ENCODE peak calls at places on chromosomes 3 and 15, in nine cellular contexts. One of them, this sample, is unnamed.

GRCh38 chr3:102229062-102229655 is 205.7 kb upstream of the ZPLD1 start:
- DNase-seq in activated CD4-positive, alpha-beta memory T cell treated with anti-CD3 and anti-CD28 coated beads, Interleukin-2, amount 10 ng/mL, durations not matched to agents 7 days and 5 days: peak
- DNase-seq in GM20000: peak
- DNase-seq in mesendoderm: peak
- DNase-seq in thyroid gland: peak
- DNase-seq in endothelial cell: peak
- DNase-seq in stimulated activated CD4-positive, alpha-beta T cell treated with anti-CD3 and anti-CD28 coated beads, Interleukin-1b, Interleukin-23, amount 100 ng/mL, for 4 hours: peak
- DNase-seq in iris pigment epithelial cell: peak
- DNase-seq in NK-92 treated with Interleukin-12 subunit alpha and Interleukin-12 subunit beta, amount 100 ng/mL, for 24 hours: peak
- DNase-seq in this sample: peak

GRCh38 chr3:187295635-187296034 is 4.1 kb upstream of the MASP1 start:
- DNase-seq in mesendoderm: peak
- DNase-seq in endothelial cell: no peak
- DNase-seq in activated CD4-positive, alpha-beta memory T cell treated with anti-CD3 and anti-CD28 coated beads, Interleukin-2, amount 10 ng/mL, durations not matched to agents 7 days and 5 days: no peak
- DNase-seq in GM20000: no peak
- DNase-seq in thyroid gland: no peak
- DNase-seq in NK-92 treated with Interleukin-12 subunit alpha and Interleukin-12 subunit beta, amount 100 ng/mL, for 24 hours: no peak
- DNase-seq in stimulated activated CD4-positive, alpha-beta T cell treated with anti-CD3 and anti-CD28 coated beads, Interleukin-1b, Interleukin-23, amount 100 ng/mL, for 4 hours: no peak
- DNase-seq in iris pigment epithelial cell: no peak
- DNase-seq in this sample: no peak

GRCh38 chr15:72961326-72961725 is 90.9 kb upstream of the NEO1 start:
- DNase-seq in GM20000: no peak
- DNase-seq in mesendoderm: no peak
- DNase-seq in endothelial cell: no peak
- DNase-seq in stimulated activated CD4-positive, alpha-beta T cell treated with anti-CD3 and anti-CD28 coated beads, Interleukin-1b, Interleukin-23, amount 100 ng/mL, for 4 hours: no peak
- DNase-seq in thyroid gland: no peak
- DNase-seq in activated CD4-positive, alpha-beta memory T cell treated with anti-CD3 and anti-CD28 coated beads, Interleukin-2, amount 10 ng/mL, durations not matched to agents 7 days and 5 days: no peak
- DNase-seq in NK-92 treated with Interleukin-12 subunit alpha and Interleukin-12 subunit beta, amount 100 ng/mL, for 24 hours: no peak
- DNase-seq in iris pigment epithelial cell: no peak
- DNase-seq in this sample: no peak

GRCh38 chr3:123641084-123641462 is 56.2 kb upstream of the HACD2 start:
- DNase-seq in endothelial cell: no peak
- DNase-seq in thyroid gland: no peak
- DNase-seq in iris pigment epithelial cell: no peak
- DNase-seq in stimulated activated CD4-positive, alpha-beta T cell treated with anti-CD3 and anti-CD28 coated beads, Interleukin-1b, Interleukin-23, amount 100 ng/mL, for 4 hours: no peak
- DNase-seq in activated CD4-positive, alpha-beta memory T cell treated with anti-CD3 and anti-CD28 coated beads, Interleukin-2, amount 10 ng/mL, durations not matched to agents 7 days and 5 days: no peak
- DNase-seq in mesendoderm: no peak
- DNase-seq in GM20000: no peak
- DNase-seq in NK-92 treated with Interleukin-12 subunit alpha and Interleukin-12 subunit beta, amount 100 ng/mL, for 24 hours: no peak
- DNase-seq in this sample: no peak

GRCh38 chr15:96351801-96352593 is 21.5 kb downstream of the NR2F2 start:
- DNase-seq in mesendoderm: no peak
- DNase-seq in iris pigment epithelial cell: no peak
- DNase-seq in NK-92 treated with Interleukin-12 subunit alpha and Interleukin-12 subunit beta, amount 100 ng/mL, for 24 hours: no peak
- DNase-seq in GM20000: no peak
- DNase-seq in activated CD4-positive, alpha-beta memory T cell treated with anti-CD3 and anti-CD28 coated beads, Interleukin-2, amount 10 ng/mL, durations not matched to agents 7 days and 5 days: no peak
- DNase-seq in stimulated activated CD4-positive, alpha-beta T cell treated with anti-CD3 and anti-CD28 coated beads, Interleukin-1b, Interleukin-23, amount 100 ng/mL, for 4 hours: no peak
- DNase-seq in endothelial cell: no peak
- DNase-seq in thyroid gland: no peak
- DNase-seq in this sample: no peak

GRCh38 chr3:119388577-119388976 is 74.8 kb downstream of the TMEM39A start:
- DNase-seq in stimulated activated CD4-positive, alpha-beta T cell treated with anti-CD3 and anti-CD28 coated beads, Interleukin-1b, Interleukin-23, amount 100 ng/mL, for 4 hours: no peak
- DNase-seq in thyroid gland: peak
- DNase-seq in activated CD4-positive, alpha-beta memory T cell treated with anti-CD3 and anti-CD28 coated beads, Interleukin-2, amount 10 ng/mL, durations not matched to agents 7 days and 5 days: no peak
- DNase-seq in endothelial cell: no peak
- DNase-seq in mesendoderm: peak
- DNase-seq in iris pigment epithelial cell: peak
- DNase-seq in NK-92 treated with Interleukin-12 subunit alpha and Interleukin-12 subunit beta, amount 100 ng/mL, for 24 hours: no peak
- DNase-seq in GM20000: no peak
- DNase-seq in this sample: peak

GRCh38 chr15:74889390-74889881 is 406 bp upstream of the MPI start:
- DNase-seq in mesendoderm: peak
- DNase-seq in GM20000: no peak
- DNase-seq in NK-92 treated with Interleukin-12 subunit alpha and Interleukin-12 subunit beta, amount 100 ng/mL, for 24 hours: no peak
- DNase-seq in endothelial cell: peak
- DNase-seq in stimulated activated CD4-positive, alpha-beta T cell treated with anti-CD3 and anti-CD28 coated beads, Interleukin-1b, Interleukin-23, amount 100 ng/mL, for 4 hours: no peak
- DNase-seq in iris pigment epithelial cell: peak
- DNase-seq in activated CD4-positive, alpha-beta memory T cell treated with anti-CD3 and anti-CD28 coated beads, Interleukin-2, amount 10 ng/mL, durations not matched to agents 7 days and 5 days: peak
- DNase-seq in thyroid gland: no peak
- DNase-seq in this sample: peak

GRCh38 chr3:115768661-115769060 is 145.4 kb downstream of the GAP43 start:
- DNase-seq in NK-92 treated with Interleukin-12 subunit alpha and Interleukin-12 subunit beta, amount 100 ng/mL, for 24 hours: no peak
- DNase-seq in thyroid gland: no peak
- DNase-seq in mesendoderm: no peak
- DNase-seq in stimulated activated CD4-positive, alpha-beta T cell treated with anti-CD3 and anti-CD28 coated beads, Interleukin-1b, Interleukin-23, amount 100 ng/mL, for 4 hours: no peak
- DNase-seq in endothelial cell: no peak
- DNase-seq in activated CD4-positive, alpha-beta memory T cell treated with anti-CD3 and anti-CD28 coated beads, Interleukin-2, amount 10 ng/mL, durations not matched to agents 7 days and 5 days: no peak
- DNase-seq in iris pigment epithelial cell: no peak
- DNase-seq in GM20000: no peak
- DNase-seq in this sample: no peak

GRCh38 chr15:44250566-44250965 is 38.0 kb upstream of the GOLM2 start:
- DNase-seq in activated CD4-positive, alpha-beta memory T cell treated with anti-CD3 and anti-CD28 coated beads, Interleukin-2, amount 10 ng/mL, durations not matched to agents 7 days and 5 days: no peak
- DNase-seq in endothelial cell: no peak
- DNase-seq in mesendoderm: peak
- DNase-seq in iris pigment epithelial cell: no peak
- DNase-seq in thyroid gland: no peak
- DNase-seq in NK-92 treated with Interleukin-12 subunit alpha and Interleukin-12 subunit beta, amount 100 ng/mL, for 24 hours: no peak
- DNase-seq in stimulated activated CD4-positive, alpha-beta T cell treated with anti-CD3 and anti-CD28 coated beads, Interleukin-1b, Interleukin-23, amount 100 ng/mL, for 4 hours: no peak
- DNase-seq in GM20000: no peak
- DNase-seq in this sample: no peak

GRCh38 chr15:61198722-61199121 is 30.4 kb downstream of the RORA start:
- DNase-seq in mesendoderm: peak
- DNase-seq in NK-92 treated with Interleukin-12 subunit alpha and Interleukin-12 subunit beta, amount 100 ng/mL, for 24 hours: no peak
- DNase-seq in stimulated activated CD4-positive, alpha-beta T cell treated with anti-CD3 and anti-CD28 coated beads, Interleukin-1b, Interleukin-23, amount 100 ng/mL, for 4 hours: no peak
- DNase-seq in GM20000: no peak
- DNase-seq in activated CD4-positive, alpha-beta memory T cell treated with anti-CD3 and anti-CD28 coated beads, Interleukin-2, amount 10 ng/mL, durations not matched to agents 7 days and 5 days: no peak
- DNase-seq in iris pigment epithelial cell: no peak
- DNase-seq in endothelial cell: no peak
- DNase-seq in thyroid gland: no peak
- DNase-seq in this sample: no peak

GRCh38 chr15:73996939-73997338 is 2.4 kb downstream of the PML start:
- DNase-seq in NK-92 treated with Interleukin-12 subunit alpha and Interleukin-12 subunit beta, amount 100 ng/mL, for 24 hours: peak
- DNase-seq in mesendoderm: no peak
- DNase-seq in stimulated activated CD4-positive, alpha-beta T cell treated with anti-CD3 and anti-CD28 coated beads, Interleukin-1b, Interleukin-23, amount 100 ng/mL, for 4 hours: no peak
- DNase-seq in GM20000: peak
- DNase-seq in activated CD4-positive, alpha-beta memory T cell treated with anti-CD3 and anti-CD28 coated beads, Interleukin-2, amount 10 ng/mL, durations not matched to agents 7 days and 5 days: peak
- DNase-seq in thyroid gland: no peak
- DNase-seq in endothelial cell: peak
- DNase-seq in iris pigment epithelial cell: peak
- DNase-seq in this sample: no peak

GRCh38 chr3:117820900-117821299 is 1111.3 kb downstream of the TUSC7 start:
- DNase-seq in endothelial cell: no peak
- DNase-seq in NK-92 treated with Interleukin-12 subunit alpha and Interleukin-12 subunit beta, amount 100 ng/mL, for 24 hours: no peak
- DNase-seq in activated CD4-positive, alpha-beta memory T cell treated with anti-CD3 and anti-CD28 coated beads, Interleukin-2, amount 10 ng/mL, durations not matched to agents 7 days and 5 days: no peak
- DNase-seq in thyroid gland: no peak
- DNase-seq in GM20000: no peak
- DNase-seq in iris pigment epithelial cell: peak
- DNase-seq in mesendoderm: peak
- DNase-seq in stimulated activated CD4-positive, alpha-beta T cell treated with anti-CD3 and anti-CD28 coated beads, Interleukin-1b, Interleukin-23, amount 100 ng/mL, for 4 hours: no peak
- DNase-seq in this sample: peak

GRCh38 chr15:50077655-50078054 is 41.4 kb downstream of the ATP8B4 start:
- DNase-seq in stimulated activated CD4-positive, alpha-beta T cell treated with anti-CD3 and anti-CD28 coated beads, Interleukin-1b, Interleukin-23, amount 100 ng/mL, for 4 hours: no peak
- DNase-seq in mesendoderm: no peak
- DNase-seq in iris pigment epithelial cell: no peak
- DNase-seq in GM20000: no peak
- DNase-seq in NK-92 treated with Interleukin-12 subunit alpha and Interleukin-12 subunit beta, amount 100 ng/mL, for 24 hours: no peak
- DNase-seq in thyroid gland: no peak
- DNase-seq in endothelial cell: no peak
- DNase-seq in activated CD4-positive, alpha-beta memory T cell treated with anti-CD3 and anti-CD28 coated beads, Interleukin-2, amount 10 ng/mL, durations not matched to agents 7 days and 5 days: no peak
- DNase-seq in this sample: no peak

GRCh38 chr3:172040976-172041963 is 1.9 kb downstream of the FNDC3B start:
- DNase-seq in GM20000: no peak
- DNase-seq in endothelial cell: no peak
- DNase-seq in stimulated activated CD4-positive, alpha-beta T cell treated with anti-CD3 and anti-CD28 coated beads, Interleukin-1b, Interleukin-23, amount 100 ng/mL, for 4 hours: no peak
- DNase-seq in activated CD4-positive, alpha-beta memory T cell treated with anti-CD3 and anti-CD28 coated beads, Interleukin-2, amount 10 ng/mL, durations not matched to agents 7 days and 5 days: no peak
- DNase-seq in thyroid gland: peak
- DNase-seq in mesendoderm: peak
- DNase-seq in iris pigment epithelial cell: no peak
- DNase-seq in NK-92 treated with Interleukin-12 subunit alpha and Interleukin-12 subunit beta, amount 100 ng/mL, for 24 hours: no peak
- DNase-seq in this sample: peak

GRCh38 chr3:101744811-101745210 is 20.4 kb downstream of the CEP97 start:
- DNase-seq in iris pigment epithelial cell: no peak
- DNase-seq in stimulated activated CD4-positive, alpha-beta T cell treated with anti-CD3 and anti-CD28 coated beads, Interleukin-1b, Interleukin-23, amount 100 ng/mL, for 4 hours: no peak
- DNase-seq in thyroid gland: no peak
- DNase-seq in mesendoderm: no peak
- DNase-seq in activated CD4-positive, alpha-beta memory T cell treated with anti-CD3 and anti-CD28 coated beads, Interleukin-2, amount 10 ng/mL, durations not matched to agents 7 days and 5 days: no peak
- DNase-seq in endothelial cell: no peak
- DNase-seq in NK-92 treated with Interleukin-12 subunit alpha and Interleukin-12 subunit beta, amount 100 ng/mL, for 24 hours: no peak
- DNase-seq in GM20000: no peak
- DNase-seq in this sample: no peak

GRCh38 chr15:99729920-99730319 is 3.3 kb downstream of the LYSMD4 start:
- DNase-seq in mesendoderm: peak
- DNase-seq in stimulated activated CD4-positive, alpha-beta T cell treated with anti-CD3 and anti-CD28 coated beads, Interleukin-1b, Interleukin-23, amount 100 ng/mL, for 4 hours: no peak
- DNase-seq in NK-92 treated with Interleukin-12 subunit alpha and Interleukin-12 subunit beta, amount 100 ng/mL, for 24 hours: no peak
- DNase-seq in endothelial cell: peak
- DNase-seq in GM20000: no peak
- DNase-seq in thyroid gland: no peak
- DNase-seq in activated CD4-positive, alpha-beta memory T cell treated with anti-CD3 and anti-CD28 coated beads, Interleukin-2, amount 10 ng/mL, durations not matched to agents 7 days and 5 days: no peak
- DNase-seq in iris pigment epithelial cell: peak
- DNase-seq in this sample: peak

GRCh38 chr3:149378420-149379388 is 1.3 kb upstream of the TM4SF1 start:
- DNase-seq in iris pigment epithelial cell: no peak
- DNase-seq in endothelial cell: no peak
- DNase-seq in mesendoderm: no peak
- DNase-seq in activated CD4-positive, alpha-beta memory T cell treated with anti-CD3 and anti-CD28 coated beads, Interleukin-2, amount 10 ng/mL, durations not matched to agents 7 days and 5 days: no peak
- DNase-seq in GM20000: no peak
- DNase-seq in stimulated activated CD4-positive, alpha-beta T cell treated with anti-CD3 and anti-CD28 coated beads, Interleukin-1b, Interleukin-23, amount 100 ng/mL, for 4 hours: no peak
- DNase-seq in NK-92 treated with Interleukin-12 subunit alpha and Interleukin-12 subunit beta, amount 100 ng/mL, for 24 hours: no peak
- DNase-seq in thyroid gland: no peak
- DNase-seq in this sample: no peak

GRCh38 chr15:41862515-41863116 is 24.0 kb downstream of the PLA2G4B start:
- DNase-seq in activated CD4-positive, alpha-beta memory T cell treated with anti-CD3 and anti-CD28 coated beads, Interleukin-2, amount 10 ng/mL, durations not matched to agents 7 days and 5 days: no peak
- DNase-seq in iris pigment epithelial cell: no peak
- DNase-seq in GM20000: no peak
- DNase-seq in NK-92 treated with Interleukin-12 subunit alpha and Interleukin-12 subunit beta, amount 100 ng/mL, for 24 hours: no peak
- DNase-seq in stimulated activated CD4-positive, alpha-beta T cell treated with anti-CD3 and anti-CD28 coated beads, Interleukin-1b, Interleukin-23, amount 100 ng/mL, for 4 hours: no peak
- DNase-seq in mesendoderm: peak
- DNase-seq in endothelial cell: no peak
- DNase-seq in thyroid gland: no peak
- DNase-seq in this sample: no peak

GRCh38 chr3:38047896-38048295 is 8.9 kb downstream of the DLEC1 start:
- DNase-seq in mesendoderm: no peak
- DNase-seq in NK-92 treated with Interleukin-12 subunit alpha and Interleukin-12 subunit beta, amount 100 ng/mL, for 24 hours: no peak
- DNase-seq in GM20000: no peak
- DNase-seq in stimulated activated CD4-positive, alpha-beta T cell treated with anti-CD3 and anti-CD28 coated beads, Interleukin-1b, Interleukin-23, amount 100 ng/mL, for 4 hours: no peak
- DNase-seq in activated CD4-positive, alpha-beta memory T cell treated with anti-CD3 and anti-CD28 coated beads, Interleukin-2, amount 10 ng/mL, durations not matched to agents 7 days and 5 days: no peak
- DNase-seq in endothelial cell: no peak
- DNase-seq in iris pigment epithelial cell: no peak
- DNase-seq in thyroid gland: no peak
- DNase-seq in this sample: no peak

GRCh38 chr3:194058189-194058571 is 77.8 kb upstream of the HES1 start:
- DNase-seq in stimulated activated CD4-positive, alpha-beta T cell treated with anti-CD3 and anti-CD28 coated beads, Interleukin-1b, Interleukin-23, amount 100 ng/mL, for 4 hours: no peak
- DNase-seq in iris pigment epithelial cell: peak
- DNase-seq in activated CD4-positive, alpha-beta memory T cell treated with anti-CD3 and anti-CD28 coated beads, Interleukin-2, amount 10 ng/mL, durations not matched to agents 7 days and 5 days: peak
- DNase-seq in GM20000: peak
- DNase-seq in mesendoderm: peak
- DNase-seq in endothelial cell: peak
- DNase-seq in NK-92 treated with Interleukin-12 subunit alpha and Interleukin-12 subunit beta, amount 100 ng/mL, for 24 hours: no peak
- DNase-seq in thyroid gland: peak
- DNase-seq in this sample: peak

GRCh38 chr3:195147649-195148121 is 123.3 kb downstream of the XXYLT1 start:
- DNase-seq in iris pigment epithelial cell: peak
- DNase-seq in GM20000: peak
- DNase-seq in stimulated activated CD4-positive, alpha-beta T cell treated with anti-CD3 and anti-CD28 coated beads, Interleukin-1b, Interleukin-23, amount 100 ng/mL, for 4 hours: no peak
- DNase-seq in endothelial cell: no peak
- DNase-seq in NK-92 treated with Interleukin-12 subunit alpha and Interleukin-12 subunit beta, amount 100 ng/mL, for 24 hours: no peak
- DNase-seq in thyroid gland: peak
- DNase-seq in mesendoderm: no peak
- DNase-seq in activated CD4-positive, alpha-beta memory T cell treated with anti-CD3 and anti-CD28 coated beads, Interleukin-2, amount 10 ng/mL, durations not matched to agents 7 days and 5 days: peak
- DNase-seq in this sample: peak

GRCh38 chr15:50881121-50882048 is 27.1 kb upstream of the AP4E1 start:
- DNase-seq in stimulated activated CD4-positive, alpha-beta T cell treated with anti-CD3 and anti-CD28 coated beads, Interleukin-1b, Interleukin-23, amount 100 ng/mL, for 4 hours: no peak
- DNase-seq in iris pigment epithelial cell: peak
- DNase-seq in activated CD4-positive, alpha-beta memory T cell treated with anti-CD3 and anti-CD28 coated beads, Interleukin-2, amount 10 ng/mL, durations not matched to agents 7 days and 5 days: no peak
- DNase-seq in NK-92 treated with Interleukin-12 subunit alpha and Interleukin-12 subunit beta, amount 100 ng/mL, for 24 hours: no peak
- DNase-seq in mesendoderm: peak
- DNase-seq in endothelial cell: no peak
- DNase-seq in thyroid gland: no peak
- DNase-seq in GM20000: no peak
- DNase-seq in this sample: no peak

GRCh38 chr3:142808103-142808917 is 80.6 kb downstream of the PCOLCE2 start:
- DNase-seq in iris pigment epithelial cell: peak
- DNase-seq in stimulated activated CD4-positive, alpha-beta T cell treated with anti-CD3 and anti-CD28 coated beads, Interleukin-1b, Interleukin-23, amount 100 ng/mL, for 4 hours: no peak
- DNase-seq in endothelial cell: no peak
- DNase-seq in activated CD4-positive, alpha-beta memory T cell treated with anti-CD3 and anti-CD28 coated beads, Interleukin-2, amount 10 ng/mL, durations not matched to agents 7 days and 5 days: no peak
- DNase-seq in GM20000: no peak
- DNase-seq in NK-92 treated with Interleukin-12 subunit alpha and Interleukin-12 subunit beta, amount 100 ng/mL, for 24 hours: no peak
- DNase-seq in mesendoderm: peak
- DNase-seq in thyroid gland: no peak
- DNase-seq in this sample: peak

GRCh38 chr15:54353726-54354125 is 375.5 kb downstream of the UNC13C start:
- DNase-seq in endothelial cell: no peak
- DNase-seq in thyroid gland: no peak
- DNase-seq in activated CD4-positive, alpha-beta memory T cell treated with anti-CD3 and anti-CD28 coated beads, Interleukin-2, amount 10 ng/mL, durations not matched to agents 7 days and 5 days: no peak
- DNase-seq in mesendoderm: no peak
- DNase-seq in stimulated activated CD4-positive, alpha-beta T cell treated with anti-CD3 and anti-CD28 coated beads, Interleukin-1b, Interleukin-23, amount 100 ng/mL, for 4 hours: no peak
- DNase-seq in GM20000: no peak
- DNase-seq in NK-92 treated with Interleukin-12 subunit alpha and Interleukin-12 subunit beta, amount 100 ng/mL, for 24 hours: no peak
- DNase-seq in iris pigment epithelial cell: no peak
- DNase-seq in this sample: no peak

This sample was measured in astrocyte of the hippocampus.